ENCODE peak calls at places on chromosomes 2 and 18, in six cellular contexts. B is coronary artery, X is brain microvascular endothelial cell, O is GM13976, A is right lobe of liver, H is Peyer's patch. V is an unnamed sample.

GRCh38 chr18:21660078-21660477 is 44.5 kb downstream of the ABHD3 start:
- DNase-seq in B (no peak), X (no peak), O (no peak), A (no peak), H (no peak), V (no peak)

GRCh38 chr18:48827321-48828200 is 123.2 kb downstream of the SMAD7 start:
- DNase-seq in B (peak), X (peak), O (no peak), A (peak), H (peak), V (peak)

GRCh38 chr18:29154196-29154757 is 977.3 kb upstream of the CDH2 start:
- DNase-seq in B (no peak), X (peak), O (no peak), A (no peak), H (no peak), V (no peak)

GRCh38 chr2:237122214-237122666 is 36.6 kb downstream of the COPS8 start:
- DNase-seq in B (peak), X (peak), O (peak), A (peak), H (no peak), V (no peak)

GRCh38 chr18:35386600-35387366 is 9.6 kb upstream of the ZNF396 start:
- DNase-seq in B (no peak), X (peak), O (peak), A (peak), H (peak), V (no peak)

GRCh38 chr2:169276045-169276444 is 86.3 kb downstream of the LRP2 start:
- DNase-seq in B (no peak), X (no peak), O (no peak), A (no peak), H (no peak), V (no peak)

GRCh38 chr2:173027181-173028128 is 48.2 kb upstream of the MAP3K20 start:
- DNase-seq in B (peak), X (peak), O (peak), A (peak), H (peak), V (peak)

GRCh38 chr18:6370410-6370809 is 44.3 kb downstream of the L3MBTL4 start:
- DNase-seq in B (no peak), X (no peak), O (no peak), A (no peak), H (no peak), V (no peak)

GRCh38 chr2:161044937-161045336 is 115.3 kb upstream of the TANK start:
- DNase-seq in B (no peak), X (no peak), O (no peak), A (no peak), H (no peak), V (no peak)

GRCh38 chr18:59881728-59882685 is 17.8 kb upstream of the PMAIP1 start:
- DNase-seq in B (no peak), X (peak), O (no peak), A (no peak), H (no peak), V (no peak)

GRCh38 chr18:26696318-26696717 is 148.0 kb upstream of the KCTD1 start:
- DNase-seq in B (no peak), X (no peak), O (no peak), A (no peak), H (no peak), V (no peak)

GRCh38 chr2:127154985-127155650 is 48.2 kb upstream of the BIN1 start:
- DNase-seq in B (no peak), X (no peak), O (no peak), A (no peak), H (no peak), V (peak)

GRCh38 chr2:127157114-127157513 is 50.2 kb upstream of the BIN1 start:
- DNase-seq in B (no peak), X (no peak), O (no peak), A (no peak), H (no peak), V (no peak)

GRCh38 chr2:127155901-127156300 is 48.9 kb upstream of the BIN1 start:
- DNase-seq in B (no peak), X (no peak), O (no peak), A (no peak), H (no peak), V (peak)

GRCh38 chr2:127158614-127159290 is 51.8 kb upstream of the BIN1 start:
- DNase-seq in B (no peak), X (no peak), O (peak), A (no peak), H (no peak), V (no peak)

DNA sequence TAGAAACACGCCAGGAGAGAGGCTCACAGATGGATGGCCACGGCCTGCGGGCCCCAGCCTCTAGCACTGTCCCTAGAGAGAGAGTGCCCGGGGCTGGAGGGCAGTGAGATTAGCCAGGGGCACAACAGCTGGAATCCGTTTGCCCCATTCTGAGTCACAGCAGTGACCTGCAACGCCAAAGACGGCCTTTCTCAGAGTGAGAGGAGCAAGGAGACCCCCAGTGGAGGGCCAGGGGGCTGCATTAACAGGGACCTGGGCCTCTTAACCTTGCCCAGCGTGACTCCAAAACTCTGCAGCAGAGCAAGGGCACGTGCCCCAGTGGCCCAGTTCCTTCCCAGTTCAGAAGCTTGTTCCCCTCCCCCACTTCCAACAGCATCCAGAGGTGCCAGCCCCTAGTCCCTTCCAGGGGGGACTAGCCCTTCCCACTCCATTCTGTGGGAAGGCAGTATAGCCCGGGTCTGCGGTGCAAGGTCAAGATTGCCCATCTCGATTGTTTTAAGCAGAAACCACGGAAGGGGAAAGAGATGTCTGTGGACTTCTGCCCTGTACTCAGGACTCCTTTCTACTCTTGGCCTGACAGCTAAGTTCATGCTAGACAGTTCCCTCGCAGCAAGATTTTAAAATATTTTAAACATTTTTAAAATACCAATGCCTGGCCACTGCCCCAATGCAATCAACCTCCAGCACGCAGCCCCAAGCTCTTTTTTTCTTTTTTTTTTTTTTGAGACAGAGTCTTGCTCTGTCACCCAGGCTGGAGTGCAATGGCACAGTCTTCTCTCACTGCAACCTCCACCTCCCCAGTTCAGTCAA is 50.9 kb upstream of the BIN1 start:
- DNase-seq in B (no peak), X (no peak), O (no peak), A (no peak), H (no peak), V (peak)
- TF ChIP-seq CTCF in B (no peak), X (peak), O (no peak), A (no peak), H (no peak), V (peak)

GRCh38 chr2:98473995-98474780 is 29.5 kb downstream of the INPP4A start:
- DNase-seq in B (no peak), X (no peak), O (no peak), A (no peak), H (no peak), V (no peak)
- TF ChIP-seq CTCF in B (no peak), X (no peak), O (no peak), A (no peak), H (no peak), V (no peak)

GRCh38 chr2:27071277-27071989 is at the start of gene OST4:
- DNase-seq in B (peak), X (peak), O (peak), A (peak), H (peak), V (peak)
- TF ChIP-seq CTCF in B (no peak), X (no peak), O (no peak), A (peak), H (no peak), V (no peak)

GRCh38 chr2:105521176-105521575 is 122.3 kb upstream of the FHL2 start:
- DNase-seq in B (no peak), X (no peak), O (peak), A (no peak), H (no peak), V (no peak)
- TF ChIP-seq CTCF in B (peak), X (peak), O (no peak), A (peak), H (peak), V (peak)

GRCh38 chr2:200703926-200704637 is 107.6 kb upstream of the BZW1 start:
- DNase-seq in B (no peak), X (no peak), O (no peak), A (no peak), H (no peak), V (no peak)

GRCh38 chr2:200702646-200703118 is 109.0 kb upstream of the BZW1 start:
- DNase-seq in B (no peak), X (no peak), O (no peak), A (peak), H (no peak), V (no peak)

GRCh38 chr2:200702044-200702443 is 109.7 kb upstream of the BZW1 start:
- DNase-seq in B (no peak), X (no peak), O (no peak), A (no peak), H (no peak), V (no peak)

GRCh38 chr2:200703132-200703925 is 108.4 kb upstream of the BZW1 start:
- DNase-seq in B (no peak), X (peak), O (peak), A (no peak), H (no peak), V (no peak)

GRCh38 chr2:200705305-200705985 is 106.3 kb upstream of the BZW1 start:
- DNase-seq in B (no peak), X (peak), O (no peak), A (no peak), H (no peak), V (no peak)
- TF ChIP-seq CTCF in B (no peak), X (peak), O (no peak), A (no peak), H (no peak), V (peak)

GRCh38 chr2:16281451-16282330 is 341.3 kb downstream of the MYCN start:
- DNase-seq in B (no peak), X (no peak), O (peak), A (no peak), H (no peak), V (no peak)
- TF ChIP-seq CTCF in B (no peak), X (peak), O (no peak), A (peak), H (no peak), V (peak)

V was measured in type B pancreatic cell.